ENCODE peak calls at places on chromosomes 13 and 19, in ten cellular contexts. T, E, Q, S, Z, B, I, V, D and U are unnamed samples.

GRCh38 chr19:32824906-32825608 is 44.5 kb downstream of the SLC7A9 start:
- DNase-seq in T (no peak), E (no peak), Q (no peak), S (no peak), Z (no peak), B (no peak), I (no peak), V (no peak), D (no peak), U (no peak)

GRCh38 chr19:51448011-51448744 is 10.1 kb downstream of the SIGLEC8 start:
- DNase-seq in T (no peak), E (no peak), Q (peak; percentile 39), S (no peak), Z (no peak), B (no peak), I (no peak), V (no peak), D (no peak), U (no peak)

GRCh38 chr13:25171517-25172302 is at the start of gene AMER2:
- DNase-seq in T (peak; percentile 12), E (peak; percentile 24), Q (no peak), S (no peak), Z (no peak), B (peak; percentile 82), I (no peak), V (peak; percentile 64), D (peak; percentile 11), U (peak; percentile 15)

GRCh38 chr13:71316964-71317363 is 550.0 kb downstream of the DACH1 start:
- DNase-seq in T (no peak), E (no peak), Q (no peak), S (no peak), Z (no peak), B (no peak), I (no peak), V (no peak), D (no peak), U (no peak)

GRCh38 chr13:49499889-49500660 is 4.3 kb downstream of the PHF11 start:
- DNase-seq in T (peak; percentile 86), E (no peak), Q (no peak), S (no peak), Z (no peak), B (no peak), I (no peak), V (no peak), D (no peak), U (no peak)

GRCh38 chr13:58025821-58026220 is 394.3 kb downstream of the PCDH17 start:
- DNase-seq in T (no peak), E (no peak), Q (no peak), S (no peak), Z (no peak), B (no peak), I (no peak), V (no peak), D (no peak), U (no peak)

GRCh38 chr19:19594371-19594770 is 24.1 kb downstream of the PBX4 start:
- DNase-seq in T (no peak), E (no peak), Q (no peak), S (no peak), Z (no peak), B (no peak), I (no peak), V (no peak), D (no peak), U (no peak)

GRCh38 chr19:9945319-9945966 is 9.1 kb upstream of the OLFM2 start:
- DNase-seq in T (peak; percentile 99), E (peak; percentile 97), Q (no peak), S (no peak), Z (peak; percentile 93), B (peak; percentile 96), I (no peak), V (no peak), D (peak; percentile 73), U (no peak)

GRCh38 chr19:1244693-1245451 is 3.3 kb downstream of the ATP5F1D start:
- DNase-seq in T (no peak), E (peak; percentile 66), Q (peak; percentile 92), S (no peak), Z (peak; percentile 93), B (peak; percentile 90), I (no peak), V (no peak), D (peak; percentile 85), U (peak; percentile 31)

DNA sequence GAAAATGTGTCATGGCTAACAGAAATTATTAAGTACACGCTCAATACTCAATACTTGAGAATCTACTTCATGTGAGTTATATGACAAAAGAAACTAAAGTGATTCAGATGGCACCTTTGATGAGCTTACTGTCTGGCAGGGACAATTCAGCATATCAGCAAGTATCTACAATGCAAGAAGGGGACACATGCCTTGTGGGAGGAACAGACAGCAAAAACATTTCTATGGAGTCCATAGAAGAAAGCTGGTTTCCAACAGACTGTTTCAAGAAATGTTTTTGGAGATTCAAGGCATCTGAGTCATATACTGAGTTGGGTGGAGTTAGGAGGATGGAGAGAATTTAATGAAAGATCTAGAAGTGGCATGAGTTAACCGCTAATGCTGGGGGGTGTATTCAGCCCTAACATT is 54.7 kb downstream of the MBNL2 start:
- DNase-seq in T (peak; percentile 50), E (no peak), Q (no peak), S (no peak), Z (no peak), B (no peak), I (no peak), V (no peak), D (no peak), U (no peak)
- H3K4me3 ChIP-seq in T (no peak overlapping the region), E (no peak overlapping the region), Q (no peak overlapping the region), S (no peak overlapping the region), Z (no peak overlapping the region), B (no peak overlapping the region), I (no peak overlapping the region), V (no peak overlapping the region), D (no peak overlapping the region), U (no peak overlapping the region)

DNA sequence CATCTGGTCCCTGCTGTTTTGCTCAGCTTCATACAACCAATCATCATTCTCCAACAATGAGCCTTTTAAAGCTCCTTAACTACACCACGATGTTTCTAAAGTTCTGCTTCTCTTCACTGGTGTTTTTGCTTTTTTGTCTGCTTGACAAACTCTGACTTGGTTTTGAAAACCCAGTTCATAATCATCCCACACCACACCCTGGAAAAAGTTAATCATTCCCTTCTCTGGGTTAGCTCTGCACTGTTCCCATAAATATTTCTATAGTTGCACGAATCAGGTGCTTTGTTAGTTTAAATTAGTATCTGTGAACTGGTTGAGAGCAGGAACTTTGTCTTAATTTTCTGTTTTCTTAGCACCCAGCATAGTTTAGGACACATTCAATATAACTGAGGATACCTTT is 217.1 kb downstream of the ENOX1 start:
- DNase-seq in T (no peak), E (no peak), Q (no peak), S (no peak), Z (no peak), B (no peak), I (no peak), V (no peak), D (no peak), U (no peak)
- H3K27ac ChIP-seq in T (no peak overlapping the region), E (peak overlapping the region; percentile 30), Q (no peak overlapping the region), S (no peak overlapping the region), Z (no peak overlapping the region), B (no peak overlapping the region), I (no peak overlapping the region), V (no peak overlapping the region), D (peak overlapping the region; percentile 44), U (no peak overlapping the region)

GRCh38 chr19:29702958-29703320 is 12.1 kb downstream of the C19orf12 start:
- DNase-seq in T (no peak), E (no peak), Q (peak; percentile 56), S (no peak), Z (no peak), B (peak; percentile 37), I (no peak), V (no peak), D (no peak), U (no peak)
- H3K36me3 ChIP-seq in T (peaks cover 3% of the 10 kb centered on the region), E (no peaks in the 10 kb centered on the region), Q (peaks cover 73% of the 10 kb centered on the region), S (peaks cover 29% of the 10 kb centered on the region), Z (peaks cover 66% of the 10 kb centered on the region), B (peaks cover 4% of the 10 kb centered on the region), I (peaks cover 10% of the 10 kb centered on the region), V (no peaks in the 10 kb centered on the region), D (peaks cover 13% of the 10 kb centered on the region), U (peaks cover 23% of the 10 kb centered on the region)

GRCh38 chr13:102651392-102651791 is 43.5 kb downstream of the METTL21C start:
- DNase-seq in T (peak; percentile 65), E (no peak), Q (no peak), S (no peak), Z (no peak), B (no peak), I (no peak), V (no peak), D (no peak), U (no peak)
- H3K4me3 ChIP-seq in T (no peak overlapping the region), E (no peak overlapping the region), Q (no peak overlapping the region), S (no peak overlapping the region), Z (no peak overlapping the region), B (no peak overlapping the region), I (no peak overlapping the region), V (no peak overlapping the region), D (no peak overlapping the region), U (no peak overlapping the region)

GRCh38 chr19:21841784-21842097 is 5.8 kb upstream of the ZNF43 start:
- DNase-seq in T (no peak), E (no peak), Q (no peak), S (no peak), Z (no peak), B (no peak), I (no peak), V (no peak), D (no peak), U (no peak)

GRCh38 chr19:21839966-21840365 is 4.0 kb upstream of the ZNF43 start:
- DNase-seq in T (no peak), E (no peak), Q (no peak), S (no peak), Z (no peak), B (no peak), I (no peak), V (no peak), D (no peak), U (no peak)

GRCh38 chr19:21843081-21843480 is 7.1 kb upstream of the ZNF43 start:
- DNase-seq in T (no peak), E (no peak), Q (no peak), S (no peak), Z (no peak), B (no peak), I (no peak), V (no peak), D (no peak), U (no peak)

GRCh38 chr19:21838646-21839045 is 2.7 kb upstream of the ZNF43 start:
- DNase-seq in T (no peak), E (no peak), Q (no peak), S (no peak), Z (no peak), B (no peak), I (no peak), V (no peak), D (no peak), U (no peak)

DNA sequence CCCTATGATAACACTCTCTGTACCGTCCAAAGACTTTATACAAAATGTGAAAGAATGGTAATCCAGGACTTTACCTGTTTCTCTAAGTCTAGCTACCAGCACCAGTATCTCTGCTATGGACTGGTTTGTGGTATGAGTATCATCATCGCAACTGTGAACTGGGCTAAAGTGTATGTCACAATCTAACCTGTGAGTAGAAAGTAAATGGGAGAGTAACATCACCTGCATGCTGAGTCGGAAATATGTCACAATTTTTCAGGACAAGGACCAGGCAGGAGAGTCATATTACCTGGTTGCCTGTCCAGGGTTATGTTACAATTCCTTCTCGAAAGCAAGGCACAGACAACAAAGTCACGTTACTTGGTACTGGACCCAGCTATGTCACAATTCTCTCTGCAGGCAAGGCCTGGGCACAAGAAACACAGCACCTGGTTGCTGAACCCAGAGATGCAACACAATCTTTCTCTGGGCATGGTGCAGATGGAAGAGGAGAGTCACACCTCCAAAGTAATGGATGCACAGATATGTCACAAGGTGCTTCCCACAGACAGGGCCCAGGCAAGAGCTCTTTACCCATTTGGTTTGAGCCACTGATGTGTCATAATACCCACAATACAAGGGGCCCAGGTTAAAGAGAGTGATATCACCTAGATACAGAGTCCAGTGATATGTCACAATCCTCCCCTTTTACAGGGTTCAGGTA is 5.2 kb upstream of the ZNF43 start:
- DNase-seq in T (no peak), E (no peak), Q (no peak), S (no peak), Z (no peak), B (no peak), I (no peak), V (no peak), D (no peak), U (no peak)
- H3K27ac ChIP-seq in T (no peak overlapping the region), E (no peak overlapping the region), Q (no peak overlapping the region), S (no peak overlapping the region), Z (no peak overlapping the region), B (no peak overlapping the region), I (no peak overlapping the region), V (no peak overlapping the region), D (no peak overlapping the region), U (no peak overlapping the region)